ENCODE peak calls at places on chromosomes 5 and 9, in five cellular contexts. One of them, this sample, is unnamed.

GRCh38 chr5:191036-191948 is at the start of gene LRRC14B:
- DNase-seq in esophagus squamous epithelium: no peak
- DNase-seq in B cell: peak
- DNase-seq in cortex of kidney: no peak
- DNase-seq in thoracic aorta: no peak
- DNase-seq in this sample: no peak

GRCh38 chr9:136305822-136306690 is 2.2 kb upstream of the CCDC187 start:
- DNase-seq in esophagus squamous epithelium: no peak
- DNase-seq in B cell: no peak
- DNase-seq in cortex of kidney: no peak
- DNase-seq in thoracic aorta: no peak
- DNase-seq in this sample: no peak

GRCh38 chr9:132588098-132588497 is 5.7 kb downstream of the BARHL1 start:
- DNase-seq in esophagus squamous epithelium: no peak
- DNase-seq in B cell: no peak
- DNase-seq in cortex of kidney: no peak
- DNase-seq in thoracic aorta: no peak
- DNase-seq in this sample: no peak

GRCh38 chr5:34986965-34987364 is 57.6 kb downstream of the DNAJC21 start:
- DNase-seq in esophagus squamous epithelium: no peak
- DNase-seq in B cell: no peak
- DNase-seq in cortex of kidney: no peak
- DNase-seq in thoracic aorta: no peak
- DNase-seq in this sample: no peak

GRCh38 chr9:77980622-77981021 is 51.0 kb downstream of the GNAQ start:
- DNase-seq in esophagus squamous epithelium: no peak
- DNase-seq in B cell: no peak
- DNase-seq in cortex of kidney: no peak
- DNase-seq in thoracic aorta: no peak
- DNase-seq in this sample: no peak

GRCh38 chr9:37289631-37290030 is 132.9 kb upstream of the GRHPR start:
- DNase-seq in esophagus squamous epithelium: no peak
- DNase-seq in B cell: no peak
- DNase-seq in cortex of kidney: no peak
- DNase-seq in thoracic aorta: no peak
- DNase-seq in this sample: no peak

GRCh38 chr9:38289486-38290275 is 102.8 kb upstream of the ALDH1B1 start:
- DNase-seq in esophagus squamous epithelium: no peak
- DNase-seq in B cell: no peak
- DNase-seq in cortex of kidney: no peak
- DNase-seq in thoracic aorta: no peak
- DNase-seq in this sample: no peak

GRCh38 chr9:121839726-121840500 is 188.5 kb downstream of the DAB2IP start:
- DNase-seq in esophagus squamous epithelium: no peak
- DNase-seq in B cell: no peak
- DNase-seq in cortex of kidney: no peak
- DNase-seq in thoracic aorta: no peak
- DNase-seq in this sample: no peak

GRCh38 chr5:1278656-1279442 is 16.0 kb downstream of the TERT start:
- DNase-seq in esophagus squamous epithelium: no peak
- DNase-seq in B cell: no peak
- DNase-seq in cortex of kidney: no peak
- DNase-seq in thoracic aorta: no peak
- DNase-seq in this sample: no peak

GRCh38 chr9:136858844-136859757 is 7.0 kb downstream of the MAMDC4 start:
- DNase-seq in esophagus squamous epithelium: no peak
- DNase-seq in B cell: no peak
- DNase-seq in cortex of kidney: no peak
- DNase-seq in thoracic aorta: no peak
- DNase-seq in this sample: no peak

GRCh38 chr5:57171818-57172465 is 1.9 kb upstream of the GPBP1 start:
- DNase-seq in esophagus squamous epithelium: no peak
- DNase-seq in B cell: no peak
- DNase-seq in cortex of kidney: no peak
- DNase-seq in thoracic aorta: no peak
- DNase-seq in this sample: no peak

GRCh38 chr5:37755581-37755980 is 84.3 kb downstream of the GDNF start:
- DNase-seq in esophagus squamous epithelium: no peak
- DNase-seq in B cell: no peak
- DNase-seq in cortex of kidney: no peak
- DNase-seq in thoracic aorta: no peak
- DNase-seq in this sample: no peak

GRCh38 chr9:127018935-127019334 is 103.5 kb downstream of the ANGPTL2 start:
- DNase-seq in esophagus squamous epithelium: no peak
- DNase-seq in B cell: no peak
- DNase-seq in cortex of kidney: no peak
- DNase-seq in thoracic aorta: no peak
- DNase-seq in this sample: no peak